ENCODE peak calls at places on chromosomes 2 and 18, in seven cellular contexts. Q is hippocampal formation; I is fibroblast of lung; M is NCI-H774; W is GM04504; S is T-helper 2 cell; V is stimulated activated CD4-positive, alpha-beta T cell treated with anti-CD3 and anti-CD28 coated beads, Interleukin-2, amount 100 ng/mL, for 48 hours. G is an unnamed sample.

GRCh38 chr2:219514196-219514761 is at the start of gene ASIC4:
- DNase-seq in I (no peak), Q (no peak), V (no peak), W (no peak), S (no peak), M (no peak), G (peak; percentile 48)

GRCh38 chr2:112941753-112942653 is 31.0 kb downstream of the IL37 start:
- DNase-seq in I (peak; percentile 77), W (peak; percentile 38), S (peak; percentile 36), M (peak; percentile 36), Q (peak; percentile 47), V (peak; percentile 74), G (peak; percentile 77)

GRCh38 chr2:37318401-37318800 is 6.2 kb downstream of the PRKD3 start:
- DNase-seq in M (no peak), S (no peak), Q (no peak), W (no peak), V (no peak), I (peak; percentile 89), G (no peak)

GRCh38 chr2:23260621-23261020 is 124.4 kb upstream of the KLHL29 start:
- DNase-seq in M (no peak), S (no peak), V (no peak), Q (no peak), I (no peak), W (no peak), G (no peak)

GRCh38 chr2:128449226-128450061 is 130.8 kb upstream of the HS6ST1 start:
- DNase-seq in I (no peak), S (no peak), V (no peak), Q (no peak), W (no peak), M (no peak), G (no peak)

GRCh38 chr18:7684966-7685365 is 117.8 kb downstream of the PTPRM start:
- DNase-seq in W (no peak), M (no peak), Q (no peak), S (no peak), I (no peak), V (no peak), G (peak; percentile 27)

GRCh38 chr18:57747809-57748680 is 55.1 kb downstream of the ATP8B1 start:
- DNase-seq in S (no peak), Q (no peak), V (no peak), I (no peak), M (no peak), W (no peak), G (no peak)

GRCh38 chr2:226977775-226978190 is 141.9 kb downstream of the RHBDD1 start:
- DNase-seq in S (no peak), V (no peak), Q (no peak), W (no peak), M (no peak), I (peak; percentile 71), G (peak; percentile 83)

GRCh38 chr18:44852818-44853217 is 172.1 kb downstream of the SETBP1 start:
- DNase-seq in Q (no peak), S (no peak), V (no peak), M (peak; percentile 49), I (no peak), W (no peak), G (peak; percentile 82)

GRCh38 chr2:234905547-234906260 is 46.1 kb upstream of the SH3BP4 start:
- DNase-seq in Q (no peak), W (no peak), M (no peak), V (no peak), I (peak; percentile 23), S (no peak), G (peak; percentile 79)

GRCh38 chr18:3665780-3666525 is 216.0 kb downstream of the TGIF1 start:
- DNase-seq in W (peak; percentile 71), Q (peak; percentile 83), M (peak; percentile 79), I (peak; percentile 93), V (peak; percentile 72), S (peak; percentile 52), G (peak; percentile 80)

GRCh38 chr18:3264362-3264761 is 2.4 kb downstream of the MYL12B start:
- DNase-seq in Q (no peak), I (no peak), S (no peak), W (no peak), M (no peak), V (no peak), G (no peak)

GRCh38 chr2:186822323-186822722 is 26.6 kb downstream of the ZSWIM2 start:
- DNase-seq in Q (no peak), I (no peak), S (no peak), M (peak; percentile 15), W (no peak), V (no peak), G (no peak)

GRCh38 chr2:49839818-49840217 is 685.5 kb upstream of the FSHR start:
- DNase-seq in W (no peak), M (no peak), I (no peak), V (no peak), S (no peak), Q (no peak), G (no peak)

GRCh38 chr18:77366725-77367641 is 117.3 kb downstream of the GALR1 start:
- DNase-seq in Q (peak; percentile 63), I (no peak), V (no peak), W (peak; percentile 1), M (peak; percentile 91), S (no peak), G (peak; percentile 64)

GRCh38 chr2:110852541-110853263 is 120.3 kb downstream of the ACOXL start:
- DNase-seq in Q (no peak), S (no peak), V (no peak), M (no peak), W (no peak), I (no peak), G (no peak)

GRCh38 chr2:54610700-54611099 is 112.8 kb upstream of the EML6 start:
- DNase-seq in S (no peak), V (no peak), I (no peak), Q (no peak), W (no peak), M (no peak), G (no peak)

GRCh38 chr18:60070631-60071030 is 170.8 kb downstream of the PMAIP1 start:
- DNase-seq in M (no peak), W (no peak), I (no peak), V (no peak), Q (no peak), S (no peak), G (peak; percentile 11)

GRCh38 chr2:205680067-205680466 is 2.2 kb upstream of the NRP2 start:
- DNase-seq in W (peak; percentile 63), S (no peak), I (peak; percentile 91), M (peak; percentile 60), Q (no peak), V (peak; percentile 53), G (peak; percentile 89)

GRCh38 chr2:186588940-186589732 is 720 bp upstream of the ITGAV start:
- DNase-seq in M (no peak), I (peak; percentile 45), V (no peak), W (no peak), Q (no peak), S (no peak), G (no peak)

GRCh38 chr2:239374896-239375277 is 25.9 kb downstream of the HDAC4 start:
- DNase-seq in Q (no peak), V (no peak), M (no peak), I (no peak), W (no peak), S (no peak), G (no peak)

GRCh38 chr2:129879614-129880180 is 99.8 kb upstream of the RAB6C start:
- DNase-seq in S (no peak), V (no peak), Q (no peak), I (no peak), M (no peak), W (no peak), G (no peak)

GRCh38 chr2:180474716-180475115 is 467.6 kb upstream of the CWC22 start:
- DNase-seq in Q (no peak), V (no peak), M (no peak), W (no peak), I (peak; percentile 14), S (no peak), G (no peak)

GRCh38 chr2:29920631-29921559 is 491 bp downstream of the ALK start:
- DNase-seq in W (no peak), Q (no peak), M (no peak), I (peak; percentile 1), S (no peak), V (no peak), G (peak; percentile 29)

GRCh38 chr2:70474266-70474848 is 79.3 kb downstream of the TGFA start:
- DNase-seq in Q (no peak), M (no peak), W (no peak), I (no peak), S (no peak), V (no peak), G (no peak)

GRCh38 chr2:47561906-47562305 is 158.9 kb downstream of the MSH2 start:
- DNase-seq in W (no peak), M (no peak), Q (no peak), S (no peak), I (no peak), V (no peak), G (no peak)

GRCh38 chr2:20235655-20236302 is 10.8 kb upstream of the SDC1 start:
- DNase-seq in W (no peak), V (no peak), S (no peak), Q (no peak), M (no peak), I (no peak), G (peak; percentile 33)